ENCODE peak calls at places on chromosomes 1 and 21, in five cellular contexts. M is transverse colon, R is H1, T is suprapubic skin, O is sigmoid colon. P is an unnamed sample.

GRCh38 chr1:24872446-24872845 is 57.6 kb downstream of the RUNX3 start:
- DNase-seq in R (no peak), M (no peak), O (no peak), T (peak; percentile 74), P (no peak)

GRCh38 chr1:117501275-117501674 is 104.6 kb upstream of the TENT5C start:
- DNase-seq in R (no peak), M (no peak), T (no peak), O (no peak), P (no peak)

GRCh38 chr1:32988665-32989064 is 24.1 kb upstream of the RNF19B start:
- DNase-seq in O (peak; percentile 75), T (no peak), R (no peak), M (no peak), P (no peak)

GRCh38 chr1:153535664-153536585 is at the start of gene S100A6:
- DNase-seq in R (no peak), O (peak; percentile 97), M (peak; percentile 92), T (peak; percentile 96), P (peak; percentile 94)

GRCh38 chr1:29282135-29282923 is 46.0 kb downstream of the PTPRU start:
- DNase-seq in O (no peak), M (no peak), R (no peak), T (peak; percentile 72), P (no peak)

GRCh38 chr1:231808990-231809389 is 182.4 kb downstream of the DISC1 start:
- DNase-seq in M (no peak), O (no peak), R (no peak), T (no peak), P (no peak)

GRCh38 chr1:1279028-1279427 is 1.2 kb upstream of the SCNN1D start:
- DNase-seq in T (no peak), R (no peak), O (no peak), M (no peak), P (no peak)

GRCh38 chr1:88145752-88146151 is 538.3 kb upstream of the PKN2 start:
- DNase-seq in O (no peak), R (no peak), T (no peak), M (no peak), P (no peak)

GRCh38 chr1:230068952-230069684 is 2.1 kb downstream of the GALNT2 start:
- DNase-seq in R (no peak), T (no peak), M (peak; percentile 18), O (no peak), P (no peak)

GRCh38 chr1:107698161-107698560 is 266.8 kb downstream of the VAV3 start:
- DNase-seq in M (no peak), O (no peak), T (no peak), R (no peak), P (no peak)

DNA sequence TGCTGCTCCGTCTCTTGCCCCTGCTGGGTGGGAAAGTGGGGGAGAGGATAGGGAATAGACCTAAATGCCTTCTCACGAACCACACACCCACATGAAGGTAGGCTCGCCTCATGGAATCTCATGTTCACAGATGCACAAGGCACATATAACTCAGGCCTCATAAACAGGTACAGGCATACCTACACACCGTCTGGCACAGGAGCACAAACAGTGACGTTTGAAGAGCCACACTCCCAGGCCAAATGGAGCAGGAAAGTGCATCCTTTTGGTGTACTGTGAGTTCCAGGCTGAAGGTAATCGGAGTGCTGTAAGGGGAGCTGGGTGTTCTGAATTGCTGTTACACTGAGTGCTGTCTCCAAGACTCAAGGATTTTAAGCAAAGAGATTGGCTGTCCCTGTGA is 13.1 kb downstream of the UTP11 start:
- DNase-seq in O (no peak), M (no peak), R (no peak), T (no peak), P (no peak)
- TF ChIP-seq POLR2AphosphoS5 in O (no peak), M (no peak), R (peak; percentile 41), T (no peak), P (no peak)

DNA sequence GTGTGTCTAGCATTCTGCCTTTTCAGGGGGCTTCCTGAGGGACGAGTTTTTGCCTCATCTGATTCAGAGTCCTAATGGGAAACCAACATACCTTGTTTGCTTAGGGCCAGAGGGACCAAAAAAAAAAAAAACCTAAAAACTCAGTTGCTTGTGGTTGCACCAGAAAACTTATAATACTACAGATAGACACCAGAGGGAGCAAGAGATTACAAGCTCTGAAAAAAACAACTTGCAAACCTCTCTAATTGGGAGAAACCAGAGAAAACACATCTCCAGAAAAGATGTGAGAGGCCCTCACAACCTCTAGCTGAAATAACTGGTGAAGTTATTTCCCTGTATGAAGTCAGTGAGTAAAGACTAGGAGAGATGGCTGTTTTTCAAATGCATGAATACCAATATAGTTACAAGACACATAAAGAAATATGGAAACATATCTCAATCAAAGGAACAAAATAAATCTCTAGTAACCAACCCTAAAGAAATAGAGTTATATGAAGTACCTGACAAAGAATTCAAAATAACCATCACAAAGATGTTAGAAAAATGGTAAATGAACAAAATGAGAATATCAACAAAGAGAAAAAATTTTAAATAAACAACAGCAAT is 233.7 kb upstream of the NFIA start:
- DNase-seq in R (peak; percentile 1), M (no peak), O (no peak), T (no peak), P (no peak)
- TF ChIP-seq CTCF in R (peak; percentile 53), M (peak; percentile 51), O (peak; percentile 22), T (peak; percentile 36), P (peak; percentile 20)

GRCh38 chr1:165829888-165830287 is 2.5 kb downstream of the UCK2 start:
- DNase-seq in R (no peak), T (no peak), O (no peak), M (no peak), P (no peak)

GRCh38 chr1:165828581-165829329 is 1.3 kb downstream of the UCK2 start:
- DNase-seq in T (no peak), O (peak; percentile 71), M (peak; percentile 58), R (no peak), P (peak; percentile 76)

GRCh38 chr1:165826565-165826964 is 849 bp upstream of the UCK2 start:
- DNase-seq in O (no peak), T (no peak), R (no peak), M (no peak), P (no peak)

GRCh38 chr1:165828103-165828558 is 717 bp downstream of the UCK2 start:
- DNase-seq in T (no peak), O (no peak), M (peak; percentile 53), R (no peak), P (peak; percentile 91)

GRCh38 chr1:165827199-165828102 is at the start of gene UCK2:
- DNase-seq in T (peak; percentile 87), R (peak; percentile 56), O (peak; percentile 87), M (peak; percentile 87), P (peak; percentile 93)
- TF ChIP-seq POLR2A in T (peak; percentile 31), R (peak; percentile 88), O (peak; percentile 13), M (peak; percentile 68), P (no peak)

DNA sequence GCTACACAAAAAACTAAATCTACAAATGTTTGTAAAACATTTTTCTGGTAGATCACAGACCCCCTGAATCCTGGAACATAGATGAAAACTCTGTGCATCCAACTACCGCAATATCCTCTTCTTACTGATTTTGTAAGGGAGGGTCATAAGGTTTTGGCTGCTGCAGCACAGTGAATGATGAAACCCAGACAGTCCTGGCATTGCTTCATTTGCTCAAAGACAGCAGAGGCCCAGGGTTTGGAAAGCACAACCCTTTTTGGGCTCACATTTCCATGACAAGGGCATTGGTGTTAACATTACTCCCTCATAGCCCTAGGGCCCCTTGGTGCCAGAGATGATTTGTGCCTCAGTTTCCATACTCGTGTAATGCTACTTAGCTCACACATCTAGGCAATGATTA is 51.2 kb downstream of the PLXNA2 start:
- DNase-seq in O (no peak), M (no peak), T (no peak), R (no peak), P (no peak)
- TF ChIP-seq POLR2AphosphoS5 in O (peak; percentile 59), M (peak; percentile 10), T (no peak), R (no peak), P (no peak)

GRCh38 chr21:46552274-46552673 is 52.6 kb downstream of the S100B start:
- DNase-seq in T (no peak), R (no peak), O (peak; percentile 43), M (no peak), P (no peak)

GRCh38 chr21:46550511-46550941 is 54.4 kb downstream of the S100B start:
- DNase-seq in T (peak; percentile 67), R (no peak), O (peak; percentile 37), M (no peak), P (no peak)

GRCh38 chr21:46549650-46550049 is 55.2 kb downstream of the S100B start:
- DNase-seq in O (peak; percentile 41), M (no peak), R (no peak), T (peak; percentile 57), P (no peak)

GRCh38 chr21:46552865-46553379 is 52.0 kb downstream of the S100B start:
- DNase-seq in O (peak; percentile 52), R (no peak), T (no peak), M (no peak), P (no peak)

DNA sequence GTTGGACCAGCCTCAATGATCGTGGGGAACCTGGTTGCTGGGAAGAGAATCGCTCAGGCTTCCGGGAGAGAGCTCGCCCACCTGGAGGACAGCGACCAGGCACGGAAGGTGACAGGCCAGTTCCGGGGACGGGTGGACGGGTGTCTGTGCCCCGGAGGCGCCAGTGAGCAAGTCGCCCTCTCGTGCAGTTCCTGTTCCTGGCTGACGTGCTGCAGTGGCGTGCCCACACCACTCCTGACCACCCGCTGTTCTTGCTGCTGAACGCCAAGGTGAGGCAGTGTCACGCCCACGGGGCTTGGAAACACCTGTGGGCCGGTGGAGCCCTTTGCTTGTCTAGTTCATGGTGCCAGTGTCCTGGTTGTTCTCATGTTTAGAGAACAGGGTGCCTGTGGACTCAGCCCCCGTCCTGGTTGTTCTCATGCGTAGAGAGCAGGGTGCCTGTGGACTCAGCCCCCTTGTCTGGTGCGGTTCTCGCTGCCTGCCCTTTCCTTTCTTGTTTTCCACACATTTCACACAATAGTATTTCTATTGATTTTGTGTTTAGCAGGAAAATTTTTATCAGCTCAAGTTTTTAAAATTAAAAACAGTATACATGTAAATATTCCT is 53.1 kb downstream of the S100B start:
- DNase-seq in T (no peak), R (no peak), M (no peak), O (peak; percentile 70), P (peak; percentile 90)
- TF ChIP-seq CTCF in T (no peak), R (peak; percentile 22), M (no peak), O (no peak), P (no peak)

DNA sequence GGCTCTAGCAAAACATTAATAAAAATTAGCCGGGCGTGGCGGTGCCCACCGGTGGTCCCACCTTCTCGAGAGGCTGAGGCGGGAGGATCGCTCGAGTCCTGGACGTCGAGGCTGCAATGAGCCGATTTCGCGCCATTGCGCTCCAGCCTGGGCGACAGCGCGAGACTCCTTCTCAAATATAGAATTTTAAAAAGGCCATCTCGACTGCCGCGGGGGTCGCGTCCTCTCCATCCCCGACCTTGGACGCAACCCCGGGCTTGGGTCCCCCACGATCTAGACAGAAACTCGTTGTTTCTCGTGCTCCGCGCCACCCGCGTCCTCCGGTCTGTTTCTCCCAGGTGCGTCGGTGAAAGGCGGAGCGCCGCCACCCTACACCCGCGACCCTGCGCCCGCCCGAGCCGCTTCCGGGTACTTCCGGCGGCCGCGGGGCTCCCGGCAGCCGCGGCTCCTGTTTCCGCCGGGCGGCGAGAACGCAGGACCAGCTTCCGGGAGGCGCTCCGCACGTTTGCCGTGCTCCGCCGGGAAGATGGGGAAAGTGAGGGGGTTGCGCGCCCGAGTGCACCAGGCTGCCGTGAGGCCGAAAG is at the start of gene SLX9:
- DNase-seq in O (peak; percentile 86), R (no peak), T (peak; percentile 85), M (peak; percentile 83), P (peak; percentile 95)
- TF ChIP-seq POLR2A in O (peak; percentile 30), R (peak; percentile 78), T (no peak), M (peak; percentile 62), P (no peak)